ENCODE peak calls at places on chromosomes 11 and 22, in four cellular contexts. Z, D, V and J are unnamed samples. For H3K4me1, the result is how much of the 10 kb centered on the place peaks cover.

GRCh38 chr11:56994532-56994931 is 5.8 kb downstream of the OR5AK2 start:
- DNase-seq in D (no peak), V (no peak), Z (no peak), J (no peak)

GRCh38 chr11:121889168-121889567 is 226.8 kb downstream of the BLID start:
- DNase-seq in D (no peak), V (no peak), Z (peak), J (no peak)

GRCh38 chr11:65573391-65574146 is 1.2 kb downstream of the FAM89B start:
- DNase-seq in D (no peak), Z (no peak), V (peak), J (no peak)

GRCh38 chr11:65961267-65962135 is at the start of gene SART1:
- DNase-seq in Z (peak), V (peak), D (peak), J (peak)

GRCh38 chr11:15893080-15893492 is 463.3 kb downstream of the SOX6 start:
- DNase-seq in Z (peak), V (peak), D (no peak), J (no peak)

GRCh38 chr11:2831826-2832717 is 53.5 kb downstream of the CDKN1C start:
- DNase-seq in Z (no peak), V (no peak), D (no peak), J (no peak)

GRCh38 chr11:43458486-43458885 is 99.8 kb downstream of the TTC17 start:
- DNase-seq in D (no peak), Z (no peak), V (no peak), J (no peak)

GRCh38 chr11:112388496-112388895 is 127.8 kb upstream of the PLET1 start:
- DNase-seq in V (no peak), Z (no peak), D (no peak), J (no peak)

GRCh38 chr11:134139873-134140331 is 71.0 kb downstream of the JAM3 start:
- DNase-seq in D (no peak), Z (peak), V (peak), J (peak)

GRCh38 chr22:41354979-41355378 is 26.8 kb upstream of the TEF start:
- DNase-seq in Z (no peak), D (no peak), V (no peak), J (no peak)

GRCh38 chr22:28585324-28585723 is 94.3 kb downstream of the TTC28 start:
- DNase-seq in Z (no peak), D (no peak), V (no peak), J (no peak)

GRCh38 chr11:69278091-69278867 is 15.7 kb upstream of the MYEOV start:
- DNase-seq in Z (no peak), D (no peak), V (peak), J (no peak)

GRCh38 chr11:4181780-4182721 is 87.5 kb downstream of the RRM1 start:
- DNase-seq in Z (peak), D (no peak), V (peak), J (no peak)

GRCh38 chr11:37721485-37721884 is 1123.4 kb upstream of the RAG2 start:
- DNase-seq in D (no peak), V (no peak), Z (peak), J (no peak)

GRCh38 chr22:30245985-30246901 is at the start of gene LIF:
- DNase-seq in Z (peak), D (peak), V (peak), J (peak)

GRCh38 chr11:125433454-125434121 is 62.5 kb downstream of the FEZ1 start:
- DNase-seq in V (no peak), Z (peak), D (no peak), J (no peak)

GRCh38 chr11:75103380-75104026 is 6.8 kb upstream of the OR2AT4 start:
- DNase-seq in V (no peak), D (no peak), Z (peak), J (peak)

GRCh38 chr22:50674606-50675552 is 2.3 kb downstream of the SHANK3 start:
- DNase-seq in Z (peak), D (no peak), V (peak), J (no peak)

GRCh38 chr11:123678246-123678645 is 23.8 kb upstream of the SCN3B start:
- DNase-seq in V (no peak), Z (no peak), D (no peak), J (no peak)

GRCh38 chr11:121476379-121477032 is 23.7 kb upstream of the SORL1-AS1 start:
- DNase-seq in V (no peak), D (no peak), Z (no peak), J (no peak)

GRCh38 chr11:12160231-12160630 is 49.8 kb downstream of the MICAL2 start:
- DNase-seq in D (no peak), Z (no peak), V (no peak), J (no peak)

GRCh38 chr11:73380321-73380720 is 4.1 kb downstream of the RELT start:
- DNase-seq in D (no peak), V (no peak), Z (no peak), J (no peak)

GRCh38 chr22:22462813-22463567 is 45.6 kb downstream of the ZNF280B start:
- DNase-seq in V (no peak), D (no peak), Z (no peak), J (no peak)

GRCh38 chr11:1503708-1504104 is 17.1 kb upstream of the MOB2 start:
- DNase-seq in D (no peak), Z (no peak), V (no peak), J (no peak)

GRCh38 chr22:37231406-37232139 is 12.5 kb downstream of the RAC2 start:
- DNase-seq in Z (no peak), V (no peak), D (peak), J (peak)

GRCh38 chr11:26572770-26573402 is 823 bp upstream of the MUC15 start:
- DNase-seq in D (no peak), V (no peak), Z (no peak), J (no peak)

GRCh38 chr11:19216709-19217374 is 15.1 kb upstream of the CSRP3 start:
- DNase-seq in D (no peak), V (no peak), Z (peak), J (no peak)

GRCh38 chr11:2775083-2775625 is 75.4 kb upstream of the KCNQ1OT1 start:
- DNase-seq in D (no peak), V (peak), Z (no peak), J (no peak)

GRCh38 chr11:65219930-65220213 is 38.1 kb downstream of the CAPN1 start:
- DNase-seq in V (no peak), D (no peak), Z (peak), J (no peak)

GRCh38 chr11:119533931-119534694 is 111.1 kb upstream of the THY1 start:
- DNase-seq in Z (peak), V (peak), D (peak), J (peak)

GRCh38 chr11:85810521-85810870 is 445 bp downstream of the SYTL2 start:
- DNase-seq in V (no peak), D (no peak), Z (no peak), J (no peak)

GRCh38 chr22:21632237-21632895 is at the start of gene CCDC116:
- DNase-seq in D (peak), Z (no peak), V (no peak), J (peak)

GRCh38 chr11:92702037-92702436 is 267.4 kb upstream of the MTNR1B start:
- DNase-seq in D (no peak), Z (peak), V (no peak), J (no peak)

GRCh38 chr11:2702771-2703486 is 3.1 kb upstream of the KCNQ1OT1 start:
- DNase-seq in V (no peak), D (no peak), Z (no peak), J (no peak)

GRCh38 chr22:29202231-29203192 is 3.2 kb upstream of the EMID1 start:
- DNase-seq in Z (peak), V (peak), D (peak), J (no peak)

GRCh38 chr11:32785262-32785661 is 9.2 kb downstream of the CCDC73 start:
- DNase-seq in Z (no peak), D (no peak), V (no peak), J (no peak)

GRCh38 chr22:46176508-46177003 is 26.2 kb downstream of the PPARA start:
- DNase-seq in V (no peak), D (no peak), Z (no peak), J (no peak)

GRCh38 chr11:108787105-108787504 is 122.2 kb downstream of the DDX10 start:
- DNase-seq in V (no peak), D (no peak), Z (no peak), J (no peak)
- H3K27ac ChIP-seq in V (no peak), D (no peak), Z (no peak), J (no peak)

GRCh38 chr22:19871023-19871844 is 16.6 kb upstream of the GNB1L start:
- DNase-seq in Z (no peak), V (peak), D (no peak), J (no peak)
- H3K4me1 ChIP-seq in Z (under half), V (under half), D (under half), J (under half)

GRCh38 chr11:70568504-70569172 is 170.3 kb downstream of the CTTN start:
- DNase-seq in Z (peak), D (no peak), V (peak), J (no peak)
- H3K27ac ChIP-seq in Z (no peak), D (no peak), V (peak), J (no peak)

GRCh38 chr22:17441326-17441725 is 72.1 kb downstream of the CECR2 start:
- DNase-seq in D (no peak), Z (no peak), V (no peak), J (no peak)

GRCh38 chr22:17435375-17435774 is 66.1 kb downstream of the CECR2 start:
- DNase-seq in V (no peak), Z (no peak), D (no peak), J (no peak)

GRCh38 chr22:17434856-17435255 is 65.6 kb downstream of the CECR2 start:
- DNase-seq in V (no peak), D (no peak), Z (peak), J (no peak)

GRCh38 chr22:17436981-17437410 is 67.7 kb downstream of the CECR2 start:
- DNase-seq in V (no peak), D (no peak), Z (no peak), J (no peak)

GRCh38 chr22:17436382-17436951 is 67.2 kb downstream of the CECR2 start:
- DNase-seq in D (no peak), V (no peak), Z (peak), J (no peak)
- H3K4me1 ChIP-seq in D (under half), V (under half), Z (under half), J (under half)

DNA sequence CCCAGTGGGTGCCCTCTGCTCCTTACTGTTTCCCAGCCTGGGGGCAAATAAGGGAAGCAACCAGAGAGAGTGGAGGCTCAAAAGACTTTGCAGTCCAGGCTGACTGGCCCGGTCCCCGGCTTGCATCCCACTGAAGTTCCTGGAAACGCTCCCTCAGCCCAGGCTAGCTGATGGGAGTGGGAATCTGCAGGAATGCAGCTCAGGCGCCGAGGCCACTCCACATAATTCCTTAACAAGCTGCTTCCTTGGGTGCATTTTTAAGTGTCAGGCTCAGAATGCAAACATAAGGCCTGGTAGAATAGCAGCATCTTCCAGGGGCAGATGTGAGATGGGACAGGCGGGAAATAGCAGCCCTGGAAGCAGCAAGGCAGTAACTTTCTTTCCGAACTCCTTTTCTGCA is 39.1 kb downstream of the RPL27A start:
- DNase-seq in Z (peak), D (no peak), V (no peak), J (no peak)
- H3K27ac ChIP-seq in Z (peak), D (no peak), V (peak), J (no peak)

DNA sequence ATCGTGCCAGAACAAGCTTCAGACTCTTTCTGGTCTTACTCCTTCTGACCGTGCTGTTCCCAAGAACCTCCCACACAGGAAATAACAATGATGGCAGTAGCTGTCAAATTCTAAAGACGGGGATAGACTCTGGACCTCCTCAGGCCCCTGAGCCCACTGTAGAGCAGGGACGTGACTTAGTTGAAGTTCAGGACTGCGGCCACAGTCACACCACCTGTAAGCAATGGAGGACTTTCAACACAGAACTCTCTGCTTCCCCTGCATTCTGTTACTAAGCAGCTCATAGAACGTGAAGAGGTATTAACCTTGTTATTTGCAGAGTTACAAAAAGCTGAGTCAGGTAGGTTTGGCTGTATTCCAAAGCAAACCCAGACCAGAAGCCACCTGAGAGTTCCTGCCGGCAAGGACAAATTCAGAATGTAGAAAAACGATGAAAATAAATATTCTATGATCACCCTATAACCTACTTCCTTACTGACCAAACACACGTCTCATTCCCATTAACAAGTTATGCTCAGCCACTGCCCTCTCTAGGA is 12.7 kb downstream of the TMEM45B start:
- DNase-seq in Z (no peak), D (no peak), V (no peak), J (no peak)
- H3K4me1 ChIP-seq in Z (under half), D (under half), V (under half), J (under half)

GRCh38 chr11:61279934-61280656 is 15.0 kb downstream of the VWCE start:
- DNase-seq in V (no peak), D (no peak), Z (peak), J (no peak)
- H3K27ac ChIP-seq in V (no peak), D (no peak), Z (no peak), J (no peak)